ENCODE peak calls at places on chromosomes 7 and 10, in four cellular contexts. E, G, X and R are unnamed samples. For H3K36me3, the result is how much of the 10 kb centered on the place peaks cover.

GRCh38 chr7:104548861-104549260 is 220.5 kb downstream of the LHFPL3 start:
- DNase-seq in G (no peak), E (no peak), X (no peak), R (no peak)

GRCh38 chr7:71566991-71567390 is 435.0 kb downstream of the GALNT17 start:
- DNase-seq in E (no peak), X (no peak), G (no peak), R (no peak)

GRCh38 chr10:25933653-25934608 is at the start of gene MYO3A:
- DNase-seq in G (no peak), E (no peak), X (peak), R (no peak)

GRCh38 chr10:131706952-131707351 is 193.9 kb upstream of the PPP2R2D start:
- DNase-seq in E (no peak), X (no peak), G (no peak), R (no peak)

GRCh38 chr10:114375082-114375481 is 29.2 kb downstream of the AFAP1L2 start:
- DNase-seq in X (peak), E (no peak), G (no peak), R (no peak)

GRCh38 chr7:131010029-131010705 is 276.2 kb upstream of the KLF14 start:
- DNase-seq in E (no peak), X (no peak), G (no peak), R (no peak)

GRCh38 chr7:114370177-114370576 is 44.4 kb upstream of the FOXP2 start:
- DNase-seq in X (no peak), E (no peak), G (no peak), R (no peak)

GRCh38 chr7:45196374-45196773 is 38.8 kb downstream of the RAMP3 start:
- DNase-seq in X (no peak), E (no peak), G (no peak), R (no peak)

GRCh38 chr10:125343118-125343752 is 182.9 kb upstream of the CTBP2 start:
- DNase-seq in E (no peak), G (no peak), X (peak), R (peak)

GRCh38 chr7:23256731-23257130 is 10.2 kb downstream of the GPNMB start:
- DNase-seq in G (no peak), E (no peak), X (no peak), R (no peak)

GRCh38 chr10:85789125-85789524 is 577.5 kb downstream of the GRID1 start:
- DNase-seq in E (no peak), X (no peak), G (no peak), R (no peak)

GRCh38 chr7:30412810-30413504 is 65.6 kb downstream of the NOD1 start:
- DNase-seq in G (peak), X (peak), E (peak), R (peak)

GRCh38 chr10:49516216-49516970 is 22.5 kb downstream of the ERCC6 start:
- DNase-seq in X (no peak), G (no peak), E (no peak), R (no peak)

GRCh38 chr10:121597504-121598241 is 571 bp downstream of the FGFR2 start:
- DNase-seq in E (no peak), G (peak), X (no peak), R (peak)

GRCh38 chr7:94424336-94424735 is 29.6 kb downstream of the COL1A2 start:
- DNase-seq in G (no peak), E (no peak), X (no peak), R (no peak)

GRCh38 chr7:94422136-94422535 is 27.4 kb downstream of the COL1A2 start:
- DNase-seq in G (no peak), E (no peak), X (no peak), R (no peak)

GRCh38 chr7:94423865-94424264 is 29.2 kb downstream of the COL1A2 start:
- DNase-seq in G (no peak), E (no peak), X (no peak), R (peak)

GRCh38 chr7:94421711-94422110 is 27.0 kb downstream of the COL1A2 start:
- DNase-seq in G (no peak), X (no peak), E (no peak), R (no peak)

DNA sequence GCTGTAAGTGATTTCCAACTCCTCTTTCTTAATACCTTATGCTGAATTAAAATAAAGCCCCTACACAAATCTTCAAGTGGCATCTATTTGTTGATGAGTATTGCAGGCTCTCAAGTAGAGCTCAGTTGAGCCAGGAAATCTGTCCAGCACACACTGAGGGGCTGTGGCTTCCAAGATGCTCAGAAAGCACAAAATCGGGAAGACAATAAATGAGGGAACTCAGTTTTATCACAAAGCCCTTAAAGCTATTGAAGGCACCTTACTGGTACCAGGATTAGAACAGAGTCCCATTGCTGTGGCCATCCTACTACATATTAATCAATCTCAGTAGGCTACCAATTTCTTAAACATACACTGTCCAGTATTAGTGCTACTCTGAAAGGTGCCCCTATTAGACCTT is 28.4 kb downstream of the COL1A2 start:
- DNase-seq in X (no peak), E (no peak), G (no peak), R (no peak)
- H3K36me3 ChIP-seq in X (under half), E (under half), G (under half), R (under half)

DNA sequence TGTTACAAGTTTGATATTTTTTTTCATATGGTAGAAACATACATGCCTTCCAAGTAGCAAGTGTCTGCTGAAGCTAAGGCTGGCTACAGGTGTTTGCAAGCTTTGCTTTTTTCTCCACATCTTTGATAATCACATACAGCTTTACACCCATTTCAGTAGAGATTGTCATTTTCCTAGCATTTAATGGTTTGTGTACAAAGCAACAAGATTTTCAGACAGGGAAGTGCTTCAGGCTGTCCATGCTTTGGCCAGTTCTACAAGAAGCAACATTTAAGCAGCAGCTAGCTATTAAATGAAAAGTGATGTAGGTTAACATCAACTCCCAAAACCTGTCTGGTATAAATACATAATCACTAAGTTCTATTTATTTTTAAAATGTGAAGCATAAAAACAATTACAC is 2.3 kb downstream of the HDAC9 start:
- DNase-seq in X (no peak), G (no peak), E (no peak), R (no peak)
- H3K4me3 ChIP-seq in X (no peak), G (no peak), E (peak), R (no peak)

GRCh38 chr10:79185796-79186374 is 117.1 kb downstream of the ZMIZ1 start:
- DNase-seq in E (no peak), G (no peak), X (peak), R (no peak)

GRCh38 chr10:79185067-79185774 is 116.5 kb downstream of the ZMIZ1 start:
- DNase-seq in E (no peak), X (no peak), G (no peak), R (no peak)

GRCh38 chr10:79187545-79187940 is 118.8 kb downstream of the ZMIZ1 start:
- DNase-seq in E (no peak), X (no peak), G (no peak), R (no peak)

GRCh38 chr10:79188154-79188763 is 119.5 kb downstream of the ZMIZ1 start:
- DNase-seq in E (no peak), X (no peak), G (no peak), R (no peak)

GRCh38 chr10:79186742-79187544 is 118.2 kb downstream of the ZMIZ1 start:
- DNase-seq in E (no peak), X (no peak), G (no peak), R (no peak)
- H3K36me3 ChIP-seq in E (under half), X (under half), G (under half), R (under half)

GRCh38 chr10:14648936-14649335 is 125.8 kb downstream of the FAM107B start:
- DNase-seq in E (no peak), X (no peak), G (peak), R (peak)

GRCh38 chr10:14645239-14645960 is 129.3 kb downstream of the FAM107B start:
- DNase-seq in G (no peak), E (no peak), X (no peak), R (no peak)

GRCh38 chr10:14652067-14652466 is 122.6 kb downstream of the FAM107B start:
- DNase-seq in E (no peak), G (no peak), X (no peak), R (no peak)

GRCh38 chr10:14649739-14650138 is 125.0 kb downstream of the FAM107B start:
- DNase-seq in G (no peak), E (no peak), X (no peak), R (no peak)

DNA sequence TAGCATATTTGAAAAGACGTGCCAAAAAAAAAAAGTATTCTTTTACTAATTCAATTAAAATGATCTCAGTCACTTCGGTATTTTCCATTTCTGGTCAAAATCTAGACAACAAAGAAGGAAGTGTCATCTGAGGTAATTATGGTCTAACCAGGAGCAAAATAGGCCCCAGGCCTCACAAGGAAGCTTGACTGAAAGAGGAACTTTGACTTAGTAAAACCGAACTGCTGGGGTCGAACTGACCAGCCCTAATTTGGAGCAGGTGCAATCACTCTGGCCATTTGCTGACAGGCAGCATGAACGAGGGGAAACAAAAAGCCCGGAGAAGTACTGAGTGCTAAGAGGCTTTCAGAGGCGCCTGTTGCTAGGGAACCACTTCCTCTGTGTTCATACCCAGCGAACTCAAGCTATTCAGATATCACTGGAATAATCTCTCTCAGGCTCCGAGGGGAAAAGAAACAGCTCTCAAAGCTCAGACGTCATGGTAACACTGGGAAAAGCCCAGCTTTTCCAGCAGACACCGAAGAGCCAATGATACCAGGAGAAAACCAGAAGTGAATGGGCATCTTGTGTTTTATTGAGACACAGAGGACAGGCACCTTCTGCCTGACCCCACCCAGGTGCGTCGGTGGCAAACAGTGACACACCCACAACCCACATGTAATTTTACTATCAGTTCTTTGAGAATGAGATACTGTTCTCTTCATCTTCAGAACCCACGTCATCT is 126.5 kb downstream of the FAM107B start:
- DNase-seq in X (peak), G (peak), E (peak), R (peak)
- H3K4me3 ChIP-seq in X (no peak), G (no peak), E (peak), R (no peak)

GRCh38 chr10:92627845-92628480 is 35.0 kb downstream of the KIF11 start:
- DNase-seq in G (no peak), E (no peak), X (no peak), R (no peak)
- H3K36me3 ChIP-seq in G (under half), E (under half), X (under half), R (under half)

GRCh38 chr7:107998660-107999480 is 4.1 kb downstream of the LAMB1 start:
- DNase-seq in E (no peak), G (no peak), X (no peak), R (peak)

GRCh38 chr7:108001759-108002725 is 919 bp downstream of the LAMB1 start:
- DNase-seq in G (no peak), E (no peak), X (peak), R (peak)

GRCh38 chr7:107998150-107998549 is 4.8 kb downstream of the LAMB1 start:
- DNase-seq in G (no peak), X (no peak), E (no peak), R (peak)

GRCh38 chr7:108000875-108001758 is 1.8 kb downstream of the LAMB1 start:
- DNase-seq in G (no peak), X (peak), E (no peak), R (peak)

DNA sequence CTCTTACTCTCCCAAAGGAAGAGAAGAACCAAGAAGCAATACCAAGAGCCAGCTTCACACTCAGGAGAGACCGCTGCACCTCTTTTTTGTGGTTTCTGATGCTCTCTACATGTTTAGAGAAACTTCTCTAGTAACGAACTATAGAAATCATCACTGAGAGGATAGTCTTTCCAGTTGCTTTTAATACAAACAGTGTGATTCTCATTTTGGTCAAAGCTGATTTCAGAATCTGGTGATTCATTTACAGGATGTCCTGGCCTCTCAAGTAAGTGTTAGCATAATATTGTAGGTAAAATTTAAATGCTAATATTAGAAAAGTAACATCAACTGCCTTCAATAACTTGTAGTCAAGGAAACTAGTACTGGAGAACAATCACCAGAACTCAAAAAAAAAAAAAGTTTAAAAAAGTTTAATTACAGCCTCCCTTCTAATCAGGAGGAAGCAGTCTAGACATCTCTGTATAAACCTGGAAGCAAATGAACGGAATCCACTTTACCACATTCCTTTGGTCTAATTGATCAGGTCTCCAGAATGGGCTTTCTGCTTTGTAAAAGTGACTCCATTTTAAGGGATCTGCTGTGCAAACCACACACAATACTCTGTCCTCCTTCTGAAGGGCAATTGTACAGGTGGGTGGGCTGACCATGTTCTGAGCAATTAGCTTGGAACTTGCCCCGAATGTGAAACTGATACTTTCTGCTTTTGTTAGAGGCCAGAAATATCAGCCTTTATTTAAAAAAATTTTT is 3.0 kb downstream of the LAMB1 start:
- DNase-seq in X (no peak), E (no peak), G (no peak), R (peak)
- H3K4me3 ChIP-seq in X (no peak), E (no peak), G (no peak), R (no peak)

GRCh38 chr10:77972148-77972547 is 45.6 kb upstream of the DLG5 start:
- DNase-seq in X (no peak), E (no peak), G (no peak), R (no peak)

GRCh38 chr10:77971804-77972144 is 45.2 kb upstream of the DLG5 start:
- DNase-seq in G (no peak), X (no peak), E (no peak), R (no peak)

GRCh38 chr10:77975086-77975666 is 48.6 kb upstream of the DLG5 start:
- DNase-seq in E (no peak), X (peak), G (no peak), R (no peak)

GRCh38 chr10:77974396-77975074 is 48.0 kb upstream of the DLG5 start:
- DNase-seq in X (peak), G (no peak), E (no peak), R (peak)

DNA sequence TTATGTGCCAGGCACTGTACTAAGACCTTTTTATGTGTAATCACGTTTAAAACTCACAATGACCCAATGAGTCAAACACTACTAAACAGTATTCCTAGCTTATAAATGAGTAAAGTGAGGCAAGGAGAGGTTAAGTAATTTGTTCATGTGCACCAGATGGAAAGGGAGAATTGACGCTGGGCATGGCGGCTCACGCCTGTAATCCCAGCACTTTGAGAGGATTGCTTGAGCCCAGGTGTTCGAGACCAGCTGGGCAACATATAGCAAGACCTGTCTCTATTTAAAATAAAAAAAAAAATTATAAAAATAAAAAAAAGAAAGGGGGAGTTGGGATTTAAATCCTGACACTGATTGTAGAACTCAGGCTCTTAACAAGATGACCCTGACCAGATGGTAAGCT is 46.7 kb upstream of the DLG5 start:
- DNase-seq in G (no peak), X (no peak), E (no peak), R (no peak)
- H3K36me3 ChIP-seq in G (under half), X (under half), E (under half), R (under half)

DNA sequence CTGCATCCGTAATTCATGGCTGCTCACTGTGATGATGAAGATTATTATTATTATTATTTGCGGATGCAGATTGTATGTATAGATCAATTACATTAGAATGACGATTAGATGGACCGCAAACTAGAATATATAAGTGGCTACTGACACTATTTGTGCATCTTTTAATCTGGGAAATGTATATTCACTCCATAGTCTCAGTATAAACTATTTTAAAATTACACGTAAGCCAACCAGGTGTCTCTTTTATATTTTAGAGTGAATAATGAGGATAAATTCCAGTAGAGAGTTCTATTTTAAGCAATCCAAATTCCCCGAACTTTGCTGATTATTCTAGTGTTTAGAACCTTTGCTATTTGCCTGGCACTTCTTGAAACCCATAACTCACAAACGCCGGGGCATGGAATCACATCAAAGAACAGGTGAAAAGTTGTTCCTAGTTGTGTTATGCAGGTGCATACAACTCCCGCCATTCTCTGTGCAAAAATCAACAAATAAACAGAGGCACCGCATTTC is 495 bp upstream of the ING3 start:
- DNase-seq in E (no peak), X (no peak), G (no peak), R (no peak)
- H3K4me3 ChIP-seq in E (peak), X (peak), G (peak), R (peak)